ENCODE peak calls at places on chromosome 22, in seven cellular contexts. One of them, this sample, is unnamed.
A peak's percentile ranks its signal among the peaks of the same experiment; 100 is the strongest.

GRCh38 chr22:23404689-23405365 is 175.3 kb downstream of the IGLL1 start:
- DNase-seq in CD4-positive, alpha-beta memory T cell: no peak
- DNase-seq in left ventricle myocardium inferior: no peak
- DNase-seq in neural progenitor cell: peak; percentile 53
- DNase-seq in choroid plexus epithelial cell: peak; percentile 59
- DNase-seq in cardiac fibroblast: peak; percentile 6
- DNase-seq in WERI-Rb-1: no peak
- DNase-seq in this sample: no peak

GRCh38 chr22:36318442-36318841 is 65.5 kb downstream of the APOL1 start:
- DNase-seq in CD4-positive, alpha-beta memory T cell: no peak
- DNase-seq in left ventricle myocardium inferior: no peak
- DNase-seq in neural progenitor cell: no peak
- DNase-seq in choroid plexus epithelial cell: no peak
- DNase-seq in cardiac fibroblast: no peak
- DNase-seq in WERI-Rb-1: no peak
- DNase-seq in this sample: no peak

GRCh38 chr22:39166547-39166946 is 14.1 kb upstream of the CBX7 start:
- DNase-seq in CD4-positive, alpha-beta memory T cell: no peak
- DNase-seq in left ventricle myocardium inferior: no peak
- DNase-seq in neural progenitor cell: no peak
- DNase-seq in choroid plexus epithelial cell: no peak
- DNase-seq in cardiac fibroblast: no peak
- DNase-seq in WERI-Rb-1: no peak
- DNase-seq in this sample: no peak

GRCh38 chr22:17862646-17863181 is 88.4 kb upstream of the BID start:
- DNase-seq in CD4-positive, alpha-beta memory T cell: no peak
- DNase-seq in left ventricle myocardium inferior: no peak
- DNase-seq in neural progenitor cell: no peak
- DNase-seq in choroid plexus epithelial cell: no peak
- DNase-seq in cardiac fibroblast: no peak
- DNase-seq in WERI-Rb-1: no peak
- DNase-seq in this sample: no peak

GRCh38 chr22:44547371-44547770 is 49.3 kb upstream of the RTL6 start:
- DNase-seq in CD4-positive, alpha-beta memory T cell: no peak
- DNase-seq in left ventricle myocardium inferior: no peak
- DNase-seq in neural progenitor cell: no peak
- DNase-seq in choroid plexus epithelial cell: no peak
- DNase-seq in cardiac fibroblast: no peak
- DNase-seq in WERI-Rb-1: no peak
- DNase-seq in this sample: no peak

GRCh38 chr22:19868773-19869471 is 14.2 kb upstream of the GNB1L start:
- DNase-seq in CD4-positive, alpha-beta memory T cell: no peak
- DNase-seq in left ventricle myocardium inferior: peak; percentile 6
- DNase-seq in neural progenitor cell: no peak
- DNase-seq in choroid plexus epithelial cell: no peak
- DNase-seq in cardiac fibroblast: no peak
- DNase-seq in WERI-Rb-1: peak; percentile 8
- DNase-seq in this sample: no peak

GRCh38 chr22:19483481-19484244 is 3.9 kb downstream of the CDC45 start:
- DNase-seq in CD4-positive, alpha-beta memory T cell: no peak
- DNase-seq in left ventricle myocardium inferior: no peak
- DNase-seq in neural progenitor cell: no peak
- DNase-seq in choroid plexus epithelial cell: peak; percentile 95
- DNase-seq in cardiac fibroblast: peak; percentile 98
- DNase-seq in WERI-Rb-1: no peak
- DNase-seq in this sample: no peak

GRCh38 chr22:44412136-44412731 is 85.8 kb downstream of the RTL6 start:
- DNase-seq in CD4-positive, alpha-beta memory T cell: no peak
- DNase-seq in left ventricle myocardium inferior: no peak
- DNase-seq in neural progenitor cell: no peak
- DNase-seq in choroid plexus epithelial cell: no peak
- DNase-seq in cardiac fibroblast: no peak
- DNase-seq in WERI-Rb-1: no peak
- DNase-seq in this sample: no peak

GRCh38 chr22:40243891-40244290 is 66.2 kb downstream of the TNRC6B start:
- DNase-seq in CD4-positive, alpha-beta memory T cell: peak; percentile 52
- DNase-seq in left ventricle myocardium inferior: no peak
- DNase-seq in neural progenitor cell: no peak
- DNase-seq in choroid plexus epithelial cell: no peak
- DNase-seq in cardiac fibroblast: no peak
- DNase-seq in WERI-Rb-1: no peak
- DNase-seq in this sample: peak; percentile 50

GRCh38 chr22:38490915-38491314 is 15.2 kb downstream of the DDX17 start:
- DNase-seq in CD4-positive, alpha-beta memory T cell: no peak
- DNase-seq in left ventricle myocardium inferior: peak; percentile 67
- DNase-seq in neural progenitor cell: no peak
- DNase-seq in choroid plexus epithelial cell: peak; percentile 94
- DNase-seq in cardiac fibroblast: peak; percentile 70
- DNase-seq in WERI-Rb-1: no peak
- DNase-seq in this sample: no peak

GRCh38 chr22:16781764-16782329 is 43.4 kb downstream of the XKR3 start:
- DNase-seq in CD4-positive, alpha-beta memory T cell: no peak
- DNase-seq in left ventricle myocardium inferior: no peak
- DNase-seq in neural progenitor cell: no peak
- DNase-seq in choroid plexus epithelial cell: no peak
- DNase-seq in cardiac fibroblast: no peak
- DNase-seq in WERI-Rb-1: no peak
- DNase-seq in this sample: no peak

GRCh38 chr22:18110194-18110943 is at the start of gene TUBA8:
- DNase-seq in CD4-positive, alpha-beta memory T cell: no peak
- DNase-seq in left ventricle myocardium inferior: peak; percentile 65
- DNase-seq in neural progenitor cell: peak; percentile 72
- DNase-seq in choroid plexus epithelial cell: peak; percentile 24
- DNase-seq in cardiac fibroblast: peak; percentile 35
- DNase-seq in WERI-Rb-1: peak; percentile 44
- DNase-seq in this sample: no peak

GRCh38 chr22:48918585-48919186 is 909.0 kb downstream of the BRD1 start:
- DNase-seq in CD4-positive, alpha-beta memory T cell: no peak
- DNase-seq in left ventricle myocardium inferior: no peak
- DNase-seq in neural progenitor cell: peak; percentile 9
- DNase-seq in choroid plexus epithelial cell: no peak
- DNase-seq in cardiac fibroblast: no peak
- DNase-seq in WERI-Rb-1: no peak
- DNase-seq in this sample: no peak

GRCh38 chr22:33405194-33405593 is 347.0 kb upstream of the SYN3 start:
- DNase-seq in CD4-positive, alpha-beta memory T cell: no peak
- DNase-seq in left ventricle myocardium inferior: peak; percentile 23
- DNase-seq in neural progenitor cell: no peak
- DNase-seq in choroid plexus epithelial cell: no peak
- DNase-seq in cardiac fibroblast: no peak
- DNase-seq in WERI-Rb-1: no peak
- DNase-seq in this sample: no peak

GRCh38 chr22:41976961-41977566 is 7.8 kb downstream of the SEPTIN3 start:
- DNase-seq in CD4-positive, alpha-beta memory T cell: no peak
- DNase-seq in left ventricle myocardium inferior: no peak
- DNase-seq in neural progenitor cell: peak; percentile 42
- DNase-seq in choroid plexus epithelial cell: no peak
- DNase-seq in cardiac fibroblast: no peak
- DNase-seq in WERI-Rb-1: peak; percentile 55
- DNase-seq in this sample: peak; percentile 54

GRCh38 chr22:46560696-46561295 is 23.4 kb upstream of the CELSR1 start:
- DNase-seq in CD4-positive, alpha-beta memory T cell: no peak
- DNase-seq in left ventricle myocardium inferior: peak; percentile 11
- DNase-seq in neural progenitor cell: no peak
- DNase-seq in choroid plexus epithelial cell: no peak
- DNase-seq in cardiac fibroblast: no peak
- DNase-seq in WERI-Rb-1: no peak
- DNase-seq in this sample: no peak

GRCh38 chr22:46557736-46558480 is 20.5 kb upstream of the CELSR1 start:
- DNase-seq in CD4-positive, alpha-beta memory T cell: no peak
- DNase-seq in left ventricle myocardium inferior: peak; percentile 56
- DNase-seq in neural progenitor cell: no peak
- DNase-seq in choroid plexus epithelial cell: no peak
- DNase-seq in cardiac fibroblast: no peak
- DNase-seq in WERI-Rb-1: no peak
- DNase-seq in this sample: no peak

GRCh38 chr22:46563381-46564083 is 26.1 kb upstream of the CELSR1 start:
- DNase-seq in CD4-positive, alpha-beta memory T cell: peak; percentile 71
- DNase-seq in left ventricle myocardium inferior: peak; percentile 83
- DNase-seq in neural progenitor cell: peak; percentile 82
- DNase-seq in choroid plexus epithelial cell: peak; percentile 67
- DNase-seq in cardiac fibroblast: peak; percentile 56
- DNase-seq in WERI-Rb-1: peak; percentile 91
- DNase-seq in this sample: peak; percentile 72

GRCh38 chr22:46564084-46564714 is 26.8 kb upstream of the CELSR1 start:
- DNase-seq in CD4-positive, alpha-beta memory T cell: no peak
- DNase-seq in left ventricle myocardium inferior: peak; percentile 53
- DNase-seq in neural progenitor cell: peak; percentile 52
- DNase-seq in choroid plexus epithelial cell: no peak
- DNase-seq in cardiac fibroblast: no peak
- DNase-seq in WERI-Rb-1: no peak
- DNase-seq in this sample: no peak

DNA sequence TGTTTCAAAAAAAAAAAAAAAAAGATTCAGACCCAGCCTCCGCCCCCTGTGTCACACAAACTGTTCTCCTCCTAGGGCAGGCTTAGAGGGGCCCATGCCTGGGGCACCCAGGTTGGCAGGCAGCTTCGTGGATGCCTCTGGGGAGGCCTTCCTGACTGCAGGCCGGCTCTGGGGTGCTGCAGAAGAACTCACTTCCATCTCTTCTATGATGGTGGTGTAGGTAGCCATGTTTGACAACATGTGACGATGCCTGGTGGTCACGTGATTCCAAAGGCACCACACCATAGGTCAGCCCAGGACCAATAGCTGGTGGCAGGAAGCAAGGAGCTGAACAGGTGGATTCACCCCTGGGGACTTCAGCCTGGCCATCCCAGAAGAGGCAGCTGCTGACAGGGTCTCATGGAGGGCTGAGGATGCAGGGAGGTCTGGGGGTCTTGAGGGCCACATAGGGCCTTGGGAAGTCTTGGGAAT is 24.1 kb upstream of the CELSR1 start:
- DNase-seq in CD4-positive, alpha-beta memory T cell: no peak
- DNase-seq in left ventricle myocardium inferior: peak; percentile 6
- DNase-seq in neural progenitor cell: peak; percentile 57
- DNase-seq in choroid plexus epithelial cell: peak; percentile 42
- DNase-seq in cardiac fibroblast: no peak
- DNase-seq in WERI-Rb-1: peak; percentile 74
- DNase-seq in this sample: peak; percentile 93
- H3K4me3 ChIP-seq in CD4-positive, alpha-beta memory T cell: no peak overlapping the region
- H3K4me3 ChIP-seq in left ventricle myocardium inferior: no peak overlapping the region
- H3K4me3 ChIP-seq in neural progenitor cell: peak overlapping the region; percentile 41
- H3K4me3 ChIP-seq in choroid plexus epithelial cell: no peak overlapping the region
- H3K4me3 ChIP-seq in cardiac fibroblast: no peak overlapping the region
- H3K4me3 ChIP-seq in WERI-Rb-1: peak overlapping the region; percentile 17
- H3K4me3 ChIP-seq in this sample: peak overlapping the region; percentile 54

DNA sequence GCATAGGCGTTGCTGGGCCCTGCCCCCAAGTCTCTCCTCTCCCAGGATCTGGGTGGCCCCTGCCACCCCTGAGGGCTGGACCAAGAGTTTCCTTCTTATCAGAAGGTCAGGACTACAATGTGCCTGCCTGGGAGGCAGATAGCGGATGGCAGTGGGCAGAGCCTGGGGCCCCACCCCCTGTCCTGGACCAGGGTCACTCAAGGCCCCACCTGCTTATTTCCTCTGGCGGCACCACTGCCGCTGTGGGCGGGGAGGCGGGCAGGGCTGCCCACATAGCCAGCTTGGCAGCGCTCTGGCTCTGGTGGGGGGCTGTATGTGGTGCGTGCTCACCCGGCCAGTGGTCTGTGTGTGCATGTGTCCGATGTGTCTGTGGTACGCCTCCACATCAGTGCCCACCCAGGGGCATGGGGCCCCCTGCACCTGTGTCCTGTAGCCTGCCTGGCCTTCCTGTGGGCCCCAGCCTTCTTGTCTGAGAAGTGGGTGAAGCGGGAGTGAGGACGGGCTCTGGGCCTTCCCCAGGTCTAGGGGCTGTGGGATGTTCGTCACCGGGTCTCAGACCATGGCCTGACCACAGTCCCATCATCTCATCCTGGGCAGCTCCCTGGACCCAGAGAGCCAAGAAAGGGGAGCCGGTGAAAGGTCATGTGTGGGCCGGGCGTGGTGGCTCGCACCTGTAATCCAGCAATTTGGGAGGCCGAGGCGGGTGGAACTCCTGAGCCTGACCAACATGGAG is 3.0 kb downstream of the GAS2L1 start:
- DNase-seq in CD4-positive, alpha-beta memory T cell: no peak
- DNase-seq in left ventricle myocardium inferior: peak; percentile 74
- DNase-seq in neural progenitor cell: no peak
- DNase-seq in choroid plexus epithelial cell: no peak
- DNase-seq in cardiac fibroblast: no peak
- DNase-seq in WERI-Rb-1: peak; percentile 1
- DNase-seq in this sample: no peak
- H3K4me3 ChIP-seq in CD4-positive, alpha-beta memory T cell: no peak overlapping the region
- H3K4me3 ChIP-seq in left ventricle myocardium inferior: peak overlapping the region; percentile 94
- H3K4me3 ChIP-seq in neural progenitor cell: no peak overlapping the region
- H3K4me3 ChIP-seq in choroid plexus epithelial cell: peak overlapping the region; percentile 22
- H3K4me3 ChIP-seq in cardiac fibroblast: peak overlapping the region; percentile 40
- H3K4me3 ChIP-seq in WERI-Rb-1: no peak overlapping the region
- H3K4me3 ChIP-seq in this sample: peak overlapping the region; percentile 78

DNA sequence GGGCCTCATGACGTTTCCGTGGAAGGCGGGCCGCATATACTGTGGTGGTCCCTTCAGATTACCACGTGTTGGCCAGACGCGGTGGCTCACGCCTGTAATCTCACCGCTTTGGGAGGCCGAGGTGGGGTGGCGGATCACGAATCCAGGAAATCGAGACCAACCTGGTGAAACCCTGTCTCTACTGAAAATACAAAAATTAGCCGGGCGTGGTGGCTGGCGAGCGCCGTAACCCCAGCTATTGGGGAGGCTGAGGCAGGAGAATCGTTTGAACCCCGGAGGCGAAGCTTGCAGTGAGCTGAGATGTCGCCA is 853 bp upstream of the DENND6B start:
- DNase-seq in CD4-positive, alpha-beta memory T cell: no peak
- DNase-seq in left ventricle myocardium inferior: no peak
- DNase-seq in neural progenitor cell: no peak
- DNase-seq in choroid plexus epithelial cell: no peak
- DNase-seq in cardiac fibroblast: no peak
- DNase-seq in WERI-Rb-1: no peak
- DNase-seq in this sample: no peak
- H3K4me3 ChIP-seq in CD4-positive, alpha-beta memory T cell: peak overlapping the region; percentile 55
- H3K4me3 ChIP-seq in left ventricle myocardium inferior: peak overlapping the region; percentile 93
- H3K4me3 ChIP-seq in neural progenitor cell: peak overlapping the region; percentile 96
- H3K4me3 ChIP-seq in choroid plexus epithelial cell: peak overlapping the region; percentile 74
- H3K4me3 ChIP-seq in cardiac fibroblast: peak overlapping the region; percentile 60
- H3K4me3 ChIP-seq in WERI-Rb-1: peak overlapping the region; percentile 77
- H3K4me3 ChIP-seq in this sample: no peak overlapping the region

GRCh38 chr22:26660961-26661578 is 3.7 kb downstream of the MIAT start:
- DNase-seq in CD4-positive, alpha-beta memory T cell: no peak
- DNase-seq in left ventricle myocardium inferior: no peak
- DNase-seq in neural progenitor cell: peak; percentile 94
- DNase-seq in choroid plexus epithelial cell: no peak
- DNase-seq in cardiac fibroblast: peak; percentile 46
- DNase-seq in WERI-Rb-1: peak; percentile 50
- DNase-seq in this sample: no peak

GRCh38 chr22:26656896-26657851 is at the start of gene MIAT:
- DNase-seq in CD4-positive, alpha-beta memory T cell: peak; percentile 69
- DNase-seq in left ventricle myocardium inferior: no peak
- DNase-seq in neural progenitor cell: peak; percentile 89
- DNase-seq in choroid plexus epithelial cell: no peak
- DNase-seq in cardiac fibroblast: peak; percentile 23
- DNase-seq in WERI-Rb-1: peak; percentile 34
- DNase-seq in this sample: no peak

GRCh38 chr22:26658671-26659478 is 1.5 kb downstream of the MIAT start:
- DNase-seq in CD4-positive, alpha-beta memory T cell: peak; percentile 61
- DNase-seq in left ventricle myocardium inferior: no peak
- DNase-seq in neural progenitor cell: peak; percentile 94
- DNase-seq in choroid plexus epithelial cell: peak; percentile 95
- DNase-seq in cardiac fibroblast: peak; percentile 93
- DNase-seq in WERI-Rb-1: peak; percentile 91
- DNase-seq in this sample: peak; percentile 84

GRCh38 chr22:26662160-26662559 is 4.8 kb downstream of the MIAT start:
- DNase-seq in CD4-positive, alpha-beta memory T cell: no peak
- DNase-seq in left ventricle myocardium inferior: no peak
- DNase-seq in neural progenitor cell: no peak
- DNase-seq in choroid plexus epithelial cell: no peak
- DNase-seq in cardiac fibroblast: no peak
- DNase-seq in WERI-Rb-1: no peak
- DNase-seq in this sample: no peak

GRCh38 chr22:26658161-26658560 is 773 bp downstream of the MIAT start:
- DNase-seq in CD4-positive, alpha-beta memory T cell: no peak
- DNase-seq in left ventricle myocardium inferior: no peak
- DNase-seq in neural progenitor cell: no peak
- DNase-seq in choroid plexus epithelial cell: no peak
- DNase-seq in cardiac fibroblast: no peak
- DNase-seq in WERI-Rb-1: no peak
- DNase-seq in this sample: no peak
- H3K4me3 ChIP-seq in CD4-positive, alpha-beta memory T cell: peak overlapping the region; percentile 95
- H3K4me3 ChIP-seq in left ventricle myocardium inferior: peak overlapping the region; percentile 56
- H3K4me3 ChIP-seq in neural progenitor cell: peak overlapping the region; percentile 97
- H3K4me3 ChIP-seq in choroid plexus epithelial cell: no peak overlapping the region
- H3K4me3 ChIP-seq in cardiac fibroblast: peak overlapping the region; percentile 35
- H3K4me3 ChIP-seq in WERI-Rb-1: peak overlapping the region; percentile 35
- H3K4me3 ChIP-seq in this sample: peak overlapping the region; percentile 54

This sample was measured in Jurkat, Clone E6-1.